ENCODE peak calls at places on chromosomes 2 and 18, in ten cellular contexts. One of them, this sample, is unnamed.
A peak's percentile ranks its signal among the peaks of the same experiment; 100 is the strongest.

GRCh38 chr2:176464886-176465564 is 195.8 kb downstream of the MTX2 start:
- DNase-seq in right atrium auricular region: no peak
- DNase-seq in colonic mucosa: no peak
- DNase-seq in OCI-LY7: no peak
- DNase-seq in fibroblast of pulmonary artery: no peak
- DNase-seq in astrocyte: no peak
- DNase-seq in neural progenitor cell: no peak
- DNase-seq in aorta: no peak
- DNase-seq in dorsolateral prefrontal cortex: no peak
- DNase-seq in astrocyte of the spinal cord: no peak
- DNase-seq in this sample: peak; percentile 54

GRCh38 chr2:84486436-84487115 is 27.5 kb upstream of the SUCLG1 start:
- DNase-seq in fibroblast of pulmonary artery: peak; percentile 81
- DNase-seq in astrocyte of the spinal cord: peak; percentile 43
- DNase-seq in dorsolateral prefrontal cortex: no peak
- DNase-seq in neural progenitor cell: no peak
- DNase-seq in right atrium auricular region: no peak
- DNase-seq in OCI-LY7: no peak
- DNase-seq in aorta: no peak
- DNase-seq in astrocyte: peak; percentile 40
- DNase-seq in colonic mucosa: peak; percentile 87
- DNase-seq in this sample: no peak

GRCh38 chr2:216773072-216773471 is 77.7 kb upstream of the IGFBP5 start:
- DNase-seq in neural progenitor cell: no peak
- DNase-seq in colonic mucosa: no peak
- DNase-seq in astrocyte of the spinal cord: no peak
- DNase-seq in dorsolateral prefrontal cortex: no peak
- DNase-seq in OCI-LY7: no peak
- DNase-seq in aorta: peak; percentile 86
- DNase-seq in astrocyte: no peak
- DNase-seq in right atrium auricular region: peak; percentile 80
- DNase-seq in fibroblast of pulmonary artery: no peak
- DNase-seq in this sample: no peak

GRCh38 chr2:207847098-207847806 is 77.5 kb upstream of the FZD5 start:
- DNase-seq in fibroblast of pulmonary artery: no peak
- DNase-seq in OCI-LY7: no peak
- DNase-seq in neural progenitor cell: no peak
- DNase-seq in astrocyte of the spinal cord: no peak
- DNase-seq in aorta: no peak
- DNase-seq in colonic mucosa: no peak
- DNase-seq in right atrium auricular region: no peak
- DNase-seq in dorsolateral prefrontal cortex: no peak
- DNase-seq in astrocyte: peak; percentile 29
- DNase-seq in this sample: no peak

GRCh38 chr2:44212301-44212700 is 43.6 kb downstream of the PPM1B start:
- DNase-seq in astrocyte: no peak
- DNase-seq in dorsolateral prefrontal cortex: no peak
- DNase-seq in colonic mucosa: no peak
- DNase-seq in fibroblast of pulmonary artery: no peak
- DNase-seq in astrocyte of the spinal cord: no peak
- DNase-seq in aorta: no peak
- DNase-seq in neural progenitor cell: no peak
- DNase-seq in right atrium auricular region: no peak
- DNase-seq in OCI-LY7: no peak
- DNase-seq in this sample: no peak

GRCh38 chr2:179571141-179571713 is 290.2 kb downstream of the ZNF385B start:
- DNase-seq in dorsolateral prefrontal cortex: no peak
- DNase-seq in OCI-LY7: no peak
- DNase-seq in aorta: no peak
- DNase-seq in fibroblast of pulmonary artery: no peak
- DNase-seq in right atrium auricular region: no peak
- DNase-seq in astrocyte of the spinal cord: no peak
- DNase-seq in colonic mucosa: no peak
- DNase-seq in astrocyte: no peak
- DNase-seq in neural progenitor cell: no peak
- DNase-seq in this sample: no peak

GRCh38 chr2:70724366-70724765 is 43.6 kb downstream of the ADD2 start:
- DNase-seq in neural progenitor cell: no peak
- DNase-seq in astrocyte of the spinal cord: no peak
- DNase-seq in colonic mucosa: no peak
- DNase-seq in aorta: no peak
- DNase-seq in dorsolateral prefrontal cortex: no peak
- DNase-seq in OCI-LY7: no peak
- DNase-seq in right atrium auricular region: peak; percentile 23
- DNase-seq in fibroblast of pulmonary artery: no peak
- DNase-seq in astrocyte: no peak
- DNase-seq in this sample: no peak

GRCh38 chr2:42824454-42824807 is 32.0 kb upstream of the HAAO start:
- DNase-seq in OCI-LY7: no peak
- DNase-seq in aorta: no peak
- DNase-seq in dorsolateral prefrontal cortex: no peak
- DNase-seq in fibroblast of pulmonary artery: no peak
- DNase-seq in colonic mucosa: no peak
- DNase-seq in astrocyte: no peak
- DNase-seq in astrocyte of the spinal cord: no peak
- DNase-seq in neural progenitor cell: no peak
- DNase-seq in right atrium auricular region: peak; percentile 21
- DNase-seq in this sample: no peak

GRCh38 chr2:4140284-4140962 is 437.0 kb downstream of the DCDC2C start:
- DNase-seq in astrocyte: no peak
- DNase-seq in right atrium auricular region: no peak
- DNase-seq in colonic mucosa: no peak
- DNase-seq in dorsolateral prefrontal cortex: no peak
- DNase-seq in neural progenitor cell: no peak
- DNase-seq in astrocyte of the spinal cord: no peak
- DNase-seq in aorta: no peak
- DNase-seq in fibroblast of pulmonary artery: no peak
- DNase-seq in OCI-LY7: no peak
- DNase-seq in this sample: peak; percentile 53

GRCh38 chr2:64939332-64939917 is 49.8 kb upstream of the SLC1A4 start:
- DNase-seq in colonic mucosa: no peak
- DNase-seq in astrocyte of the spinal cord: no peak
- DNase-seq in dorsolateral prefrontal cortex: no peak
- DNase-seq in aorta: no peak
- DNase-seq in astrocyte: no peak
- DNase-seq in fibroblast of pulmonary artery: no peak
- DNase-seq in right atrium auricular region: no peak
- DNase-seq in neural progenitor cell: no peak
- DNase-seq in OCI-LY7: peak; percentile 62
- DNase-seq in this sample: no peak

GRCh38 chr2:70888925-70889715 is 46.6 kb upstream of the ATP6V1B1 start:
- DNase-seq in neural progenitor cell: peak; percentile 80
- DNase-seq in fibroblast of pulmonary artery: no peak
- DNase-seq in OCI-LY7: no peak
- DNase-seq in dorsolateral prefrontal cortex: no peak
- DNase-seq in astrocyte: no peak
- DNase-seq in aorta: no peak
- DNase-seq in astrocyte of the spinal cord: no peak
- DNase-seq in right atrium auricular region: peak; percentile 53
- DNase-seq in colonic mucosa: no peak
- DNase-seq in this sample: peak; percentile 88

GRCh38 chr2:225103737-225104141 is 61.5 kb upstream of the DOCK10 start:
- DNase-seq in neural progenitor cell: no peak
- DNase-seq in colonic mucosa: no peak
- DNase-seq in OCI-LY7: no peak
- DNase-seq in fibroblast of pulmonary artery: peak; percentile 47
- DNase-seq in aorta: no peak
- DNase-seq in astrocyte: peak; percentile 84
- DNase-seq in dorsolateral prefrontal cortex: no peak
- DNase-seq in astrocyte of the spinal cord: peak; percentile 79
- DNase-seq in right atrium auricular region: no peak
- DNase-seq in this sample: no peak

GRCh38 chr2:231928481-231928880 is 2.3 kb upstream of the NPPC start:
- DNase-seq in neural progenitor cell: peak; percentile 51
- DNase-seq in colonic mucosa: peak; percentile 7
- DNase-seq in astrocyte: no peak
- DNase-seq in OCI-LY7: no peak
- DNase-seq in right atrium auricular region: peak; percentile 32
- DNase-seq in fibroblast of pulmonary artery: no peak
- DNase-seq in dorsolateral prefrontal cortex: no peak
- DNase-seq in astrocyte of the spinal cord: no peak
- DNase-seq in aorta: peak; percentile 62
- DNase-seq in this sample: peak; percentile 73

GRCh38 chr2:101230541-101230993 is 22.1 kb upstream of the CNOT11 start:
- DNase-seq in aorta: no peak
- DNase-seq in fibroblast of pulmonary artery: peak; percentile 39
- DNase-seq in dorsolateral prefrontal cortex: no peak
- DNase-seq in neural progenitor cell: no peak
- DNase-seq in OCI-LY7: no peak
- DNase-seq in colonic mucosa: no peak
- DNase-seq in astrocyte of the spinal cord: peak; percentile 45
- DNase-seq in right atrium auricular region: no peak
- DNase-seq in astrocyte: peak; percentile 90
- DNase-seq in this sample: no peak

GRCh38 chr2:101231253-101231652 is 21.4 kb upstream of the CNOT11 start:
- DNase-seq in dorsolateral prefrontal cortex: no peak
- DNase-seq in astrocyte of the spinal cord: no peak
- DNase-seq in right atrium auricular region: no peak
- DNase-seq in aorta: no peak
- DNase-seq in neural progenitor cell: no peak
- DNase-seq in astrocyte: no peak
- DNase-seq in colonic mucosa: no peak
- DNase-seq in fibroblast of pulmonary artery: no peak
- DNase-seq in OCI-LY7: no peak
- DNase-seq in this sample: no peak

GRCh38 chr2:101234169-101234938 is 18.3 kb upstream of the CNOT11 start:
- DNase-seq in astrocyte of the spinal cord: no peak
- DNase-seq in fibroblast of pulmonary artery: no peak
- DNase-seq in astrocyte: no peak
- DNase-seq in right atrium auricular region: no peak
- DNase-seq in colonic mucosa: no peak
- DNase-seq in neural progenitor cell: no peak
- DNase-seq in aorta: no peak
- DNase-seq in dorsolateral prefrontal cortex: no peak
- DNase-seq in OCI-LY7: no peak
- DNase-seq in this sample: no peak

GRCh38 chr2:101232770-101233169 is 19.9 kb upstream of the CNOT11 start:
- DNase-seq in dorsolateral prefrontal cortex: no peak
- DNase-seq in astrocyte of the spinal cord: no peak
- DNase-seq in neural progenitor cell: no peak
- DNase-seq in right atrium auricular region: no peak
- DNase-seq in fibroblast of pulmonary artery: no peak
- DNase-seq in aorta: no peak
- DNase-seq in colonic mucosa: no peak
- DNase-seq in OCI-LY7: no peak
- DNase-seq in astrocyte: no peak
- DNase-seq in this sample: no peak

DNA sequence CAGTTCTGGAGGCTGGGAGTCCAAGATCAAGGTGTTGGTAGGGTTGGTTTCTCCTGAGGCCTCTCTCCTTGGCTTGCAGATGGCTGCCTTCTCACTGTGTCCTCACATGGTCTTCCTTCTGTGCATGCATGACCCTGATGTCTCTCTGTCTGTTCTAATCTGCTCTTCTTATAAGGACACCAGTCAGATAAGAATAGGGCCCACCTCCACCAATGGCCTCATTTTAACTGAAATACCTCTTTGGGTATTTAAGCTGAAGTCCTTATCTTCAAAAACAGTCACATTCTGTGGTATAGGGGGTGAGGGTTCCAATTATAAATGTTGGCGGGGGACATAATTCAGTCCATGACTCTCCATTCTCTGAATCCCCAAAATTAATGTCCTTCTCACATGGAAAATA is 20.7 kb upstream of the CNOT11 start:
- DNase-seq in astrocyte of the spinal cord: no peak
- DNase-seq in colonic mucosa: no peak
- DNase-seq in neural progenitor cell: no peak
- DNase-seq in fibroblast of pulmonary artery: no peak
- DNase-seq in aorta: no peak
- DNase-seq in dorsolateral prefrontal cortex: no peak
- DNase-seq in OCI-LY7: no peak
- DNase-seq in astrocyte: no peak
- DNase-seq in right atrium auricular region: no peak
- DNase-seq in this sample: no peak
- H3K4me3 ChIP-seq in astrocyte of the spinal cord: no peak overlapping the region
- H3K4me3 ChIP-seq in colonic mucosa: no peak overlapping the region
- H3K4me3 ChIP-seq in neural progenitor cell: no peak overlapping the region
- H3K4me3 ChIP-seq in fibroblast of pulmonary artery: no peak overlapping the region
- H3K4me3 ChIP-seq in aorta: no peak overlapping the region
- H3K4me3 ChIP-seq in dorsolateral prefrontal cortex: no peak overlapping the region
- H3K4me3 ChIP-seq in OCI-LY7: no peak overlapping the region
- H3K4me3 ChIP-seq in astrocyte: no peak overlapping the region
- H3K4me3 ChIP-seq in right atrium auricular region: no peak overlapping the region
- H3K4me3 ChIP-seq in this sample: no peak overlapping the region

GRCh38 chr18:77899972-77900754 is 650.5 kb downstream of the GALR1 start:
- DNase-seq in OCI-LY7: no peak
- DNase-seq in neural progenitor cell: peak; percentile 89
- DNase-seq in fibroblast of pulmonary artery: peak; percentile 27
- DNase-seq in aorta: no peak
- DNase-seq in astrocyte: peak; percentile 2
- DNase-seq in right atrium auricular region: no peak
- DNase-seq in dorsolateral prefrontal cortex: no peak
- DNase-seq in astrocyte of the spinal cord: peak; percentile 7
- DNase-seq in colonic mucosa: no peak
- DNase-seq in this sample: peak; percentile 88
- H3K4me3 ChIP-seq in OCI-LY7: no peak overlapping the region
- H3K4me3 ChIP-seq in neural progenitor cell: peak overlapping the region; percentile 55
- H3K4me3 ChIP-seq in fibroblast of pulmonary artery: peak overlapping the region; percentile 36
- H3K4me3 ChIP-seq in aorta: peak overlapping the region; percentile 27
- H3K4me3 ChIP-seq in astrocyte: peak overlapping the region; percentile 46
- H3K4me3 ChIP-seq in right atrium auricular region: no peak overlapping the region
- H3K4me3 ChIP-seq in dorsolateral prefrontal cortex: peak overlapping the region; percentile 33
- H3K4me3 ChIP-seq in astrocyte of the spinal cord: no peak overlapping the region
- H3K4me3 ChIP-seq in colonic mucosa: no peak overlapping the region
- H3K4me3 ChIP-seq in this sample: peak overlapping the region; percentile 77

GRCh38 chr2:951224-952006 is 766 bp downstream of the SNTG2 start:
- DNase-seq in astrocyte of the spinal cord: no peak
- DNase-seq in astrocyte: no peak
- DNase-seq in aorta: no peak
- DNase-seq in OCI-LY7: no peak
- DNase-seq in colonic mucosa: no peak
- DNase-seq in dorsolateral prefrontal cortex: no peak
- DNase-seq in fibroblast of pulmonary artery: no peak
- DNase-seq in right atrium auricular region: no peak
- DNase-seq in neural progenitor cell: peak; percentile 57
- DNase-seq in this sample: peak; percentile 73
- H3K4me3 ChIP-seq in astrocyte of the spinal cord: no peak overlapping the region
- H3K4me3 ChIP-seq in astrocyte: no peak overlapping the region
- H3K4me3 ChIP-seq in aorta: no peak overlapping the region
- H3K4me3 ChIP-seq in OCI-LY7: no peak overlapping the region
- H3K4me3 ChIP-seq in colonic mucosa: peak overlapping the region; percentile 45
- H3K4me3 ChIP-seq in dorsolateral prefrontal cortex: no peak overlapping the region
- H3K4me3 ChIP-seq in fibroblast of pulmonary artery: no peak overlapping the region
- H3K4me3 ChIP-seq in right atrium auricular region: peak overlapping the region; percentile 40
- H3K4me3 ChIP-seq in neural progenitor cell: peak overlapping the region; percentile 78
- H3K4me3 ChIP-seq in this sample: peak overlapping the region; percentile 40

GRCh38 chr2:233079473-233079877 is 19.3 kb downstream of the INPP5D start:
- DNase-seq in colonic mucosa: no peak
- DNase-seq in dorsolateral prefrontal cortex: no peak
- DNase-seq in OCI-LY7: peak; percentile 77
- DNase-seq in right atrium auricular region: no peak
- DNase-seq in astrocyte of the spinal cord: no peak
- DNase-seq in aorta: peak; percentile 62
- DNase-seq in neural progenitor cell: no peak
- DNase-seq in fibroblast of pulmonary artery: no peak
- DNase-seq in astrocyte: no peak
- DNase-seq in this sample: no peak
- H3K4me3 ChIP-seq in colonic mucosa: no peak overlapping the region
- H3K4me3 ChIP-seq in dorsolateral prefrontal cortex: no peak overlapping the region
- H3K4me3 ChIP-seq in OCI-LY7: peak overlapping the region; percentile 4
- H3K4me3 ChIP-seq in right atrium auricular region: no peak overlapping the region
- H3K4me3 ChIP-seq in astrocyte of the spinal cord: no peak overlapping the region
- H3K4me3 ChIP-seq in aorta: no peak overlapping the region
- H3K4me3 ChIP-seq in neural progenitor cell: no peak overlapping the region
- H3K4me3 ChIP-seq in fibroblast of pulmonary artery: no peak overlapping the region
- H3K4me3 ChIP-seq in astrocyte: no peak overlapping the region
- H3K4me3 ChIP-seq in this sample: no peak overlapping the region

This sample was measured in endodermal cell.